ENCODE peak calls at places on chromosome 5, in four cellular contexts. X is kidney tubule cell; Q is left lung; D is stimulated activated CD4-positive, alpha-beta T cell treated with anti-CD3 and anti-CD28 coated beads, Interleukin-12 subunit alpha, Interleukin-12 subunit beta, amount 100 ng/mL, for 24 hours. E is an unnamed sample.

GRCh38 chr5:78773655-78774054 is 125.1 kb upstream of the LHFPL2 start:
- DNase-seq in X (no peak), Q (no peak), D (no peak), E (no peak)

GRCh38 chr5:151683936-151684586 is 2.7 kb downstream of the SPARC start:
- DNase-seq in X (no peak), Q (no peak), D (no peak), E (no peak)

GRCh38 chr5:13987843-13988464 is 43.5 kb upstream of the DNAH5 start:
- DNase-seq in X (peak), Q (no peak), D (no peak), E (no peak)

GRCh38 chr5:64147849-64148441 is 17.7 kb upstream of the RNF180 start:
- DNase-seq in X (peak), Q (peak), D (no peak), E (peak)

GRCh38 chr5:96219580-96220281 is 213.3 kb downstream of the PCSK1 start:
- DNase-seq in X (peak), Q (no peak), D (no peak), E (no peak)

GRCh38 chr5:166551384-166551783 is 1740.1 kb upstream of the WWC1 start:
- DNase-seq in X (no peak), Q (no peak), D (no peak), E (no peak)

GRCh38 chr5:174145821-174146220 is 100.3 kb downstream of the NSG2 start:
- DNase-seq in X (no peak), Q (no peak), D (no peak), E (no peak)

GRCh38 chr5:141654298-141654697 is 3.1 kb upstream of the FCHSD1 start:
- DNase-seq in X (peak), Q (no peak), D (no peak), E (no peak)

GRCh38 chr5:126483156-126483555 is 59.9 kb downstream of the GRAMD2B start:
- DNase-seq in X (no peak), Q (no peak), D (no peak), E (no peak)

GRCh38 chr5:58227858-58228257 is 232.0 kb downstream of the PLK2 start:
- DNase-seq in X (no peak), Q (no peak), D (no peak), E (no peak)

GRCh38 chr5:111859031-111859430 is 102.0 kb upstream of the NREP start:
- DNase-seq in X (no peak), Q (no peak), D (no peak), E (peak)

E was measured in brain pericyte.